ENCODE peak calls at places on chromosomes 5 and 9, in eight cellular contexts. P, R, F, U, D, W, T and J are unnamed samples.

GRCh38 chr5:157956271-157956885 is 97.4 kb upstream of the CLINT1 start:
- DNase-seq in P (no peak), R (no peak), F (no peak), U (no peak), D (no peak), W (no peak), T (no peak), J (no peak)

GRCh38 chr5:104267282-104268015 is 704.9 kb upstream of the NUDT12 start:
- DNase-seq in P (no peak), R (no peak), F (no peak), U (no peak), D (no peak), W (no peak), T (no peak), J (no peak)

GRCh38 chr5:42720242-42720641 is 36.4 kb upstream of the CCDC152 start:
- DNase-seq in P (no peak), R (no peak), F (no peak), U (no peak), D (no peak), W (no peak), T (no peak), J (no peak)

GRCh38 chr9:34242830-34243229 is 64.0 kb downstream of the UBAP1 start:
- DNase-seq in P (no peak), R (no peak), F (no peak), U (no peak), D (no peak), W (no peak), T (no peak), J (no peak)

GRCh38 chr9:96489482-96489979 is 39.6 kb downstream of the HABP4 start:
- DNase-seq in P (no peak), R (no peak), F (no peak), U (no peak), D (no peak), W (no peak), T (no peak), J (no peak)

GRCh38 chr9:112780637-112781036 is 30.1 kb downstream of the SNX30 start:
- DNase-seq in P (peak; percentile 28), R (no peak), F (no peak), U (no peak), D (no peak), W (no peak), T (no peak), J (no peak)

GRCh38 chr5:59542841-59543825 is 350.4 kb downstream of the PDE4D start:
- DNase-seq in P (no peak), R (peak; percentile 53), F (no peak), U (no peak), D (no peak), W (no peak), T (no peak), J (peak; percentile 72)

GRCh38 chr5:137141779-137142178 is 357.3 kb downstream of the SPOCK1 start:
- DNase-seq in P (peak; percentile 50), R (no peak), F (no peak), U (no peak), D (no peak), W (peak; percentile 58), T (no peak), J (no peak)

GRCh38 chr5:140267201-140267540 is 35.7 kb downstream of the PFDN1 start:
- DNase-seq in P (no peak), R (no peak), F (no peak), U (no peak), D (no peak), W (no peak), T (no peak), J (no peak)

GRCh38 chr9:37801287-37801850 is 772 bp downstream of the DCAF10 start:
- DNase-seq in P (peak; percentile 35), R (peak; percentile 50), F (peak; percentile 8), U (peak; percentile 16), D (no peak), W (peak; percentile 30), T (peak; percentile 37), J (no peak)

GRCh38 chr9:22657713-22658112 is 211.1 kb downstream of the DMRTA1 start:
- DNase-seq in P (no peak), R (no peak), F (no peak), U (no peak), D (no peak), W (no peak), T (no peak), J (no peak)

GRCh38 chr9:132488611-132489010 is 78.6 kb downstream of the CFAP77 start:
- DNase-seq in P (no peak), R (no peak), F (no peak), U (no peak), D (no peak), W (no peak), T (no peak), J (no peak)

GRCh38 chr9:133535285-133535877 is 877 bp downstream of the ADAMTSL2 start:
- DNase-seq in P (no peak), R (no peak), F (no peak), U (no peak), D (no peak), W (no peak), T (no peak), J (no peak)

GRCh38 chr9:120412425-120412951 is 167.5 kb downstream of the CDK5RAP2 start:
- DNase-seq in P (peak; percentile 91), R (no peak), F (no peak), U (no peak), D (no peak), W (peak; percentile 35), T (peak; percentile 34), J (peak; percentile 63)

GRCh38 chr5:134609232-134609851 is 23.3 kb downstream of the SAR1B start:
- DNase-seq in P (no peak), R (no peak), F (no peak), U (no peak), D (no peak), W (no peak), T (no peak), J (no peak)